ENCODE peak calls at places on chromosomes 4 and X, in eight cellular contexts. Y is heart right ventricle; D is SK-N-SH treated with all-trans-retinoic acid at 6 μM for 48 hours; I is activated B cell treated with CpG ODN at 0.5 μM for 24 hours; W is left lung; K is activated T-cell treated with anti-CD3 and anti-CD28 coated beads, Interleukin-2, amount 50 U/mL, for 4 hours; Q is T-helper 17 cell; C is central memory CD8-positive, alpha-beta T cell. H is an unnamed sample.

GRCh38 chr4:165464813-165465381 is 86.1 kb downstream of the CPE start:
- ATAC-seq in Y (no peak), D (peak), I (peak), W (peak), K (no peak), Q (peak), C (no peak), H (peak)

GRCh38 chr4:16439771-16440170 is 213.5 kb upstream of the TAPT1 start:
- ATAC-seq in Y (no peak), D (no peak), I (no peak), W (no peak), K (no peak), Q (no peak), C (no peak), H (no peak)

GRCh38 chr4:184460495-184461285 is 13.7 kb downstream of the IRF2 start:
- ATAC-seq in Y (no peak), D (no peak), I (peak), W (no peak), K (no peak), Q (peak), C (no peak), H (no peak)

GRCh38 chr4:14749910-14750309 is 252.4 kb upstream of the CPEB2 start:
- ATAC-seq in Y (peak), D (no peak), I (no peak), W (peak), K (no peak), Q (no peak), C (no peak), H (no peak)

GRCh38 chr4:185508162-185508561 is 27.1 kb downstream of the PDLIM3 start:
- ATAC-seq in Y (no peak), D (no peak), I (no peak), W (peak), K (no peak), Q (no peak), C (no peak), H (no peak)

GRCh38 chr4:40719008-40719623 is 30.6 kb upstream of the NSUN7 start:
- ATAC-seq in Y (no peak), D (peak), I (no peak), W (peak), K (no peak), Q (no peak), C (no peak), H (no peak)

GRCh38 chr4:3613980-3614730 is 81.9 kb upstream of the LRPAP1 start:
- ATAC-seq in Y (peak), D (peak), I (no peak), W (peak), K (no peak), Q (no peak), C (no peak), H (no peak)

GRCh38 chr4:14335872-14336271 is 666.4 kb upstream of the CPEB2 start:
- ATAC-seq in Y (peak), D (no peak), I (no peak), W (no peak), K (no peak), Q (no peak), C (no peak), H (no peak)

GRCh38 chr4:66955784-66956183 is 589.5 kb downstream of the CENPC start:
- ATAC-seq in Y (no peak), D (no peak), I (no peak), W (no peak), K (no peak), Q (no peak), C (no peak), H (peak)

GRCh38 chrX:7690842-7691241 is 152.1 kb upstream of the VCX start:
- ATAC-seq in Y (no peak), D (no peak), I (no peak), W (no peak), K (no peak), Q (no peak), C (no peak), H (no peak)

GRCh38 chrX:105821471-105822081 is 763 bp upstream of the NRK start:
- ATAC-seq in Y (no peak), D (no peak), I (no peak), W (peak), K (no peak), Q (no peak), C (no peak), H (no peak)

GRCh38 chr4:76923619-76924357 is 25.8 kb upstream of the SEPTIN11 start:
- ATAC-seq in Y (no peak), D (no peak), I (no peak), W (no peak), K (no peak), Q (no peak), C (no peak), H (no peak)

GRCh38 chrX:72394518-72395163 is 88.9 kb upstream of the CITED1 start:
- ATAC-seq in Y (peak), D (peak), I (no peak), W (peak), K (no peak), Q (no peak), C (no peak), H (no peak)

GRCh38 chr4:155305619-155306018 is 71.1 kb downstream of the MAP9 start:
- ATAC-seq in Y (no peak), D (no peak), I (no peak), W (no peak), K (no peak), Q (no peak), C (no peak), H (no peak)

GRCh38 chr4:82618321-82618720 is 56.5 kb upstream of the TMEM150C start:
- ATAC-seq in Y (no peak), D (peak), I (no peak), W (no peak), K (no peak), Q (no peak), C (no peak), H (no peak)

GRCh38 chrX:107398115-107398514 is 51.3 kb upstream of the FRMPD3 start:
- ATAC-seq in Y (no peak), D (no peak), I (no peak), W (no peak), K (no peak), Q (no peak), C (no peak), H (no peak)